ENCODE peak calls at places on chromosomes 7 and 10, in eight cellular contexts. X is IMR-90, T is cardiac fibroblast, S is lower leg skin, U is mesothelial cell of epicardium, G is heart left ventricle, C is AG10803, P is spleen. M is an unnamed sample.

GRCh38 chr10:126904807-126905686 is at the start of gene DOCK1:
- DNase-seq in X (peak; percentile 68), T (peak; percentile 68), C (peak; percentile 74), U (peak; percentile 71), G (peak; percentile 67), P (peak; percentile 74), S (peak; percentile 50), M (peak; percentile 61)

GRCh38 chr10:784759-785538 is 95.5 kb upstream of the DIP2C start:
- DNase-seq in C (peak; percentile 68), T (peak; percentile 76), U (peak; percentile 66), X (peak; percentile 88), S (peak; percentile 30), P (peak; percentile 74), G (peak; percentile 81), M (peak; percentile 67)

GRCh38 chr7:138398857-138399256 is 61.2 kb upstream of the TRIM24 start:
- DNase-seq in T (no peak), X (no peak), G (no peak), S (no peak), P (no peak), U (no peak), C (no peak), M (no peak)

GRCh38 chr7:148697256-148697841 is 1.4 kb upstream of the CUL1 start:
- DNase-seq in X (peak; percentile 63), C (peak; percentile 73), T (peak; percentile 79), P (no peak), G (peak; percentile 42), S (peak; percentile 32), U (no peak), M (peak; percentile 33)

GRCh38 chr7:118734541-118734940 is 510.0 kb downstream of the ANKRD7 start:
- DNase-seq in P (no peak), C (no peak), U (no peak), G (no peak), T (no peak), S (no peak), X (no peak), M (no peak)

GRCh38 chr10:71067098-71067760 is 145.1 kb upstream of the UNC5B start:
- DNase-seq in G (no peak), X (no peak), U (no peak), C (no peak), P (no peak), T (no peak), S (no peak), M (no peak)

GRCh38 chr10:6838118-6838517 is 258.0 kb upstream of the PRKCQ start:
- DNase-seq in S (no peak), T (no peak), C (no peak), X (no peak), P (no peak), U (no peak), G (no peak), M (no peak)

GRCh38 chr7:47730135-47730534 is 148.2 kb upstream of the TNS3 start:
- DNase-seq in X (no peak), P (no peak), U (no peak), T (peak; percentile 29), G (no peak), C (no peak), S (no peak), M (peak; percentile 5)

GRCh38 chr10:58041901-58042300 is 225.8 kb downstream of the IPMK start:
- DNase-seq in G (no peak), C (no peak), T (no peak), U (no peak), S (no peak), P (no peak), X (no peak), M (no peak)

GRCh38 chr10:133451346-133451745 is 2.4 kb upstream of the SCART1 start:
- DNase-seq in T (no peak), G (no peak), C (no peak), S (no peak), P (no peak), X (no peak), U (no peak), M (no peak)

GRCh38 chr10:114100848-114101741 is 57.4 kb downstream of the ADRB1 start:
- DNase-seq in U (peak; percentile 50), P (no peak), C (peak; percentile 15), X (peak; percentile 19), T (peak; percentile 15), S (no peak), G (peak; percentile 61), M (peak; percentile 33)

GRCh38 chr7:69790915-69791473 is 192.7 kb downstream of the AUTS2 start:
- DNase-seq in G (no peak), X (no peak), U (no peak), P (no peak), T (no peak), S (no peak), C (no peak), M (no peak)

GRCh38 chr7:148242271-148242801 is 348.2 kb upstream of the C7orf33 start:
- DNase-seq in T (peak; percentile 57), U (no peak), P (no peak), C (peak; percentile 46), X (peak; percentile 16), S (peak; percentile 26), G (no peak), M (peak; percentile 40)

GRCh38 chr10:86058964-86059363 is 307.6 kb downstream of the GRID1 start:
- DNase-seq in U (no peak), G (no peak), P (no peak), X (no peak), C (no peak), T (no peak), S (no peak), M (no peak)

GRCh38 chr10:69952801-69953200 is 99.8 kb upstream of the MACROH2A2 start:
- DNase-seq in C (peak; percentile 69), X (no peak), G (no peak), P (no peak), T (no peak), S (no peak), U (no peak), M (peak; percentile 14)

GRCh38 chr7:140304071-140304799 is 94.1 kb downstream of the SLC37A3 start:
- DNase-seq in P (no peak), S (no peak), C (peak; percentile 6), X (peak; percentile 16), G (no peak), U (no peak), T (peak; percentile 42), M (peak; percentile 51)

GRCh38 chr10:76581685-76582084 is 1055.9 kb downstream of the KCNMA1 start:
- DNase-seq in S (no peak), U (no peak), P (no peak), T (peak; percentile 12), C (no peak), G (no peak), X (no peak), M (no peak)

DNA sequence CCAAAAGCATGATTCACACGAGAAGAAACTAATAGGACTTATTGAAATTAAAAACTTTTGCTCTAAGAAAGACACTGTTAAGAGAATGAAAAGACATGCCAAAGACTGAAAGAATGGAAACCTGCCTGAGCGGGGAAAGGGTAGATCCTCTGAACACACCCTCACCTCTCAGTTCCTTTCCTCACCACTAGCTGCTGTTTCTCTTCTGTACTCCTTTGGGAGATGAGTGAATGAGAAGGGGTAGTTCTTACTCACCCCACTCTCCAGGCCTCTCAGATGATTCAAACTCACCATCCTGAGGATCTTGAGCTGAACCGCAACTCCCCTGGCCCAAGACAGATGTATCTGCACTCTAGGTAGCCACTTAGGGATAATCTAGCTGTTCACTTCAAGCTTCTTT is 41.9 kb downstream of the IQUB start:
- DNase-seq in X (no peak), S (no peak), U (no peak), T (peak; percentile 46), C (no peak), P (no peak), G (no peak), M (no peak)
- TF ChIP-seq CTCF in X (no peak), S (no peak), U (no peak), T (peak; percentile 8), C (peak; percentile 16), P (no peak), G (no peak), M (peak; percentile 10)

GRCh38 chr7:106110238-106110560 is 1.9 kb downstream of the SYPL1 start:
- DNase-seq in G (no peak), U (no peak), S (no peak), C (peak; percentile 12), T (no peak), P (no peak), X (no peak), M (no peak)

GRCh38 chr7:106111671-106112117 is 418 bp downstream of the SYPL1 start:
- DNase-seq in X (no peak), T (peak; percentile 73), S (peak; percentile 42), U (peak; percentile 70), C (peak; percentile 74), G (peak; percentile 79), P (peak; percentile 94), M (peak; percentile 72)

GRCh38 chr7:106110885-106111670 is 1.0 kb downstream of the SYPL1 start:
- DNase-seq in U (no peak), S (no peak), C (peak; percentile 36), G (no peak), T (peak; percentile 40), X (no peak), P (no peak), M (peak; percentile 47)

GRCh38 chr7:106112972-106113421 is 885 bp upstream of the SYPL1 start:
- DNase-seq in G (no peak), C (no peak), S (no peak), U (no peak), T (no peak), P (no peak), X (no peak), M (no peak)

GRCh38 chr7:106112118-106112971 is at the start of gene SYPL1:
- DNase-seq in T (peak; percentile 88), S (peak; percentile 91), C (peak; percentile 94), X (peak; percentile 88), U (peak; percentile 94), G (peak; percentile 96), P (peak; percentile 99), M (peak; percentile 88)
- TF ChIP-seq CTCF in T (no peak), S (no peak), C (no peak), X (no peak), U (no peak), G (peak; percentile 41), P (peak; percentile 31), M (no peak)

DNA sequence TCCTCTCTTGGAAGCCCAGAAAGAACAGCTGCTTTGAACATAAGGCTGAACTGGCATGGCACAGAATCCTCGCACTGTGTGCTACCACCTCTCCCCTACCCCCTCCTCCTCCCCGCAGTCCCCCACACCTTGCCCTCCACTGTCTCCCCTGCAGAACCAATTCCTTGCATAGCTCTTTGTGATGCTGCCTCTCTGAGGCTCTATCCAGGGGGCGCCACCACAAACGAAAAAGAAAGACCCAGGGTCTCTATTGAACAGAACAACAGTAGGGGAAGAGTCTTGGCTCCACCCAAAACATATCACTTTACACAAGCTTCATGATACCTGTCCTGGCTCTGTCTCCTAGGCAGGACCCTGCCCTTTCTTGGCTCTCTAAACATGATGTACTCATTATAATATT is 26.2 kb upstream of the EBLN1 start:
- DNase-seq in X (no peak), S (no peak), U (no peak), T (no peak), C (no peak), G (no peak), P (no peak), M (no peak)
- TF ChIP-seq CTCF in X (no peak), S (no peak), U (no peak), T (no peak), C (no peak), G (no peak), P (no peak), M (peak; percentile 10)

DNA sequence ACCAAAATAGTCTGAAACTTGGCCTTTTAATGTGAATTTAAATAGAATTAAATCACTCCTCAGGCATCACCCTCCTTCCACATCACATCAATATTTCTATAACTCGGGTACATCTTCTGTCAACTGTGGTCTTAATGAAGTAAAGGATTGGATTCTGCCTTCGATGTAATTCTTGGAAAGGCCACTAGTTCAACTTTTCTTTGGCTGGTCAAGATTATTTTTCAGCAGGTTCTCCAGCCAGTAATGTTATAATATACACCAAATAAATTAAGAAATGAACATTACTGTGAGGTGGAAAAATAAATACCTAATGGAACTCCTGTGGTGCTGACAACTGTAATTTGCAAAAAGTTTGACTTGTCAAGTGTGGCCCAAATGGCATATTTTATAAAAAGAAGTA is 9.7 kb upstream of the SLC16A9 start:
- DNase-seq in C (no peak), G (no peak), P (no peak), U (no peak), T (no peak), X (no peak), S (no peak), M (no peak)
- TF ChIP-seq CTCF in C (no peak), G (no peak), P (no peak), U (peak; percentile 63), T (no peak), X (no peak), S (no peak), M (peak; percentile 33)

M was measured in fibroblast of the aortic adventitia.